ENCODE peak calls at places on chromosomes 16 and 17, in four cellular contexts. One of them, this sample, is unnamed.

GRCh38 chr16:64356267-64356666 is 765.6 kb downstream of the CDH11 start:
- DNase-seq in GM12878: no peak
- DNase-seq in K562: no peak
- DNase-seq in HepG2: no peak
- DNase-seq in this sample: no peak

GRCh38 chr16:52906271-52906670 is 146.4 kb downstream of the CHD9NB start:
- DNase-seq in GM12878: no peak
- DNase-seq in K562: no peak
- DNase-seq in HepG2: no peak
- DNase-seq in this sample: no peak

GRCh38 chr16:55035037-55035436 is 104.4 kb downstream of the IRX5 start:
- DNase-seq in GM12878: no peak
- DNase-seq in K562: peak
- DNase-seq in HepG2: peak
- DNase-seq in this sample: peak

GRCh38 chr17:74292495-74292894 is 18.5 kb downstream of the DNAI2 start:
- DNase-seq in GM12878: no peak
- DNase-seq in K562: no peak
- DNase-seq in HepG2: no peak
- DNase-seq in this sample: no peak

GRCh38 chr17:61806081-61806828 is 57.1 kb downstream of the BRIP1 start:
- DNase-seq in GM12878: no peak
- DNase-seq in K562: no peak
- DNase-seq in HepG2: no peak
- DNase-seq in this sample: no peak

GRCh38 chr17:81735181-81736102 is 23.4 kb downstream of the SLC25A10 start:
- DNase-seq in GM12878: peak
- DNase-seq in K562: peak
- DNase-seq in HepG2: no peak
- DNase-seq in this sample: peak

GRCh38 chr16:53945996-53946395 is 242.0 kb downstream of the FTO start:
- DNase-seq in GM12878: no peak
- DNase-seq in K562: peak
- DNase-seq in HepG2: peak
- DNase-seq in this sample: peak

GRCh38 chr17:48236681-48237134 is 129.1 kb downstream of the SNX11 start:
- DNase-seq in GM12878: no peak
- DNase-seq in K562: no peak
- DNase-seq in HepG2: no peak
- DNase-seq in this sample: peak

GRCh38 chr16:85859818-85860125 is 39.2 kb upstream of the IRF8 start:
- DNase-seq in GM12878: no peak
- DNase-seq in K562: no peak
- DNase-seq in HepG2: no peak
- DNase-seq in this sample: no peak

GRCh38 chr17:77352996-77353395 is 212.2 kb downstream of the SEC14L1 start:
- DNase-seq in GM12878: no peak
- DNase-seq in K562: no peak
- DNase-seq in HepG2: no peak
- DNase-seq in this sample: no peak

GRCh38 chr16:77660311-77660710 is 62.0 kb upstream of the NUDT7 start:
- DNase-seq in GM12878: no peak
- DNase-seq in K562: peak
- DNase-seq in HepG2: peak
- DNase-seq in this sample: peak

GRCh38 chr17:77400445-77400870 is 259.7 kb downstream of the SEC14L1 start:
- DNase-seq in GM12878: no peak
- DNase-seq in K562: peak
- DNase-seq in HepG2: no peak
- DNase-seq in this sample: no peak

GRCh38 chr16:23280483-23280967 is 21.6 kb upstream of the SCNN1B start:
- DNase-seq in GM12878: no peak
- DNase-seq in K562: no peak
- DNase-seq in HepG2: no peak
- DNase-seq in this sample: no peak

GRCh38 chr17:63774982-63775290 is 966 bp downstream of the DDX42 start:
- DNase-seq in GM12878: no peak
- DNase-seq in K562: no peak
- DNase-seq in HepG2: no peak
- DNase-seq in this sample: no peak

GRCh38 chr17:14351493-14351892 is 50.6 kb downstream of the HS3ST3B1 start:
- DNase-seq in GM12878: no peak
- DNase-seq in K562: no peak
- DNase-seq in HepG2: no peak
- DNase-seq in this sample: no peak

GRCh38 chr16:58230259-58230658 is 32.4 kb upstream of the CSNK2A2 start:
- DNase-seq in GM12878: no peak
- DNase-seq in K562: no peak
- DNase-seq in HepG2: no peak
- DNase-seq in this sample: no peak

GRCh38 chr17:35257080-35257701 is 14.3 kb downstream of the SLFN5 start:
- DNase-seq in GM12878: no peak
- DNase-seq in K562: no peak
- DNase-seq in HepG2: peak
- DNase-seq in this sample: peak

DNA sequence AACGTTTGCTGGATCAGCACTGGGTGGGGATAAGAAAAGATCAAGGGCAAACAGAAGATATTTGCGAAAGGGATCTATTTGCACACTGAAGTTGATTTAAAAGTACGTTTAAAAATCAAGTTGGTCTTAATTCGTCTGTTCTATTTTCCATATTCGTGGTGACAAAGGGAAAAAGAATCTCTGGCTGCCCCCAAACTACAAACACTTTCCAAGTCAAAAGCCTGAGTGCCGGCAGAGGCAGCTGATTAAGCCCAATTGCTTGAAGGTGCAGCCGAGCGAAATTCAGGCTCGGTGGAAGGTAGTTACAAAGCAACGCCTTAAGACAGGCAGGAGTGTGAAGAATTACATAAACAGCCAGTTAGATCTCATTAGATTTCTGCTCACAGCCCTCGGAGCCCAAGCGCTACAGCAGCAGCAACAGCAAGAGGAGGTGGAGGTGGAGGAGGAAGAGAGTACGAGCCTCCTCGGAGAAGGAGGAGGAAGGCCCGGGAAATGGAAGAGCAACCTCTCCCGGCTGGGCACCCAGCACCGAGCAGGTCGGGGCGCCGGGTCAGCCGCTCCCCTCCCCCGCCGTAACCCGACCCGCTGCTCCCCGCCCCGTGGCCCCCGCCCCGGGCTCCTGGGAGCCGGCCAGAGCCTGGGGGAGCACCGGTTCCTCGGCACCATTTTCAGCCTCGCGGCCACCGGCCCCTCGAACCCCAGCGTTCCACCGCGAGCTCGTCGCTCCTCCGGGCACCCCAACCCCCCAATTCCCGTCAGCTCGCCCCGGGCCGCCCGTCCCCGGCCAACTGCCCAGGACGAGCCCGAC is 890 bp downstream of the TOB1 start:
- DNase-seq in GM12878: no peak
- DNase-seq in K562: peak
- DNase-seq in HepG2: peak
- DNase-seq in this sample: peak
- TF ChIP-seq MAX in GM12878: no peak
- TF ChIP-seq MAX in K562: no peak
- TF ChIP-seq MAX in HepG2: no peak
- TF ChIP-seq MAX in this sample: no peak

DNA sequence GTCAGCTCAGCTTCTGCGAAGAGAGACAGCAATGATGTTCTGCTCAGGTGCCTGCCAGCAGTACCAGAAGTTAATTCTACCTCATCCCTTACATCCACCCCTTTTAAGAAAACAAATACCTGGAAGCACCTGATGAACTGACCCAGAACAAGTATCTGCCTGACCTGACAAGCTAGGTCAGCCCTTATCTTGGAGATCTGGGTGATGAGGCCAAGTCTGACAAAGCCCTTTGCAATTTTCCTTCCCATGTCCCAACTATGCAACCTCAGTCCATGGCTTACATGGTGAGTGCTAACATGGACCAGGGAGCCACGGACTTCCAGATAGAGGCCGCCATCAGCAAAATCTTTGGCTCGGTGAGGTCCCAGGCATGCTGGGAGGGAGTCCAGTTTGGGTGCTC is 3.6 kb downstream of the ACADVL start:
- DNase-seq in GM12878: no peak
- DNase-seq in K562: no peak
- DNase-seq in HepG2: no peak
- DNase-seq in this sample: no peak
- TF ChIP-seq POLR2A in GM12878: no peak
- TF ChIP-seq POLR2A in K562: no peak
- TF ChIP-seq POLR2A in HepG2: no peak
- TF ChIP-seq POLR2A in this sample: no peak

GRCh38 chr17:45666046-45666600 is 118.0 kb upstream of the CRHR1 start:
- DNase-seq in GM12878: no peak
- DNase-seq in K562: no peak
- DNase-seq in HepG2: no peak
- DNase-seq in this sample: no peak
- TF ChIP-seq ESRRA in GM12878: no peak
- TF ChIP-seq ESRRA in K562: no peak
- TF ChIP-seq ESRRA in HepG2: no peak
- TF ChIP-seq ESRRA in this sample: no peak

GRCh38 chr16:2179107-2179501 is 17.3 kb downstream of the CASKIN1 start:
- DNase-seq in GM12878: no peak
- DNase-seq in K562: no peak
- DNase-seq in HepG2: no peak
- DNase-seq in this sample: no peak

GRCh38 chr16:2177101-2177500 is 19.3 kb downstream of the CASKIN1 start:
- DNase-seq in GM12878: no peak
- DNase-seq in K562: no peak
- DNase-seq in HepG2: no peak
- DNase-seq in this sample: no peak

GRCh38 chr16:2177561-2177960 is 18.8 kb downstream of the CASKIN1 start:
- DNase-seq in GM12878: no peak
- DNase-seq in K562: no peak
- DNase-seq in HepG2: no peak
- DNase-seq in this sample: no peak

GRCh38 chr16:2179576-2179975 is 16.8 kb downstream of the CASKIN1 start:
- DNase-seq in GM12878: no peak
- DNase-seq in K562: no peak
- DNase-seq in HepG2: no peak
- DNase-seq in this sample: no peak

GRCh38 chr16:2178321-2179106 is 17.9 kb downstream of the CASKIN1 start:
- DNase-seq in GM12878: no peak
- DNase-seq in K562: peak
- DNase-seq in HepG2: no peak
- DNase-seq in this sample: peak
- TF ChIP-seq MAX in GM12878: no peak
- TF ChIP-seq MAX in K562: peak
- TF ChIP-seq MAX in HepG2: no peak
- TF ChIP-seq MAX in this sample: no peak

GRCh38 chr17:55264640-55265298 is at the start of gene HLF:
- DNase-seq in GM12878: no peak
- DNase-seq in K562: peak
- DNase-seq in HepG2: peak
- DNase-seq in this sample: peak
- TF ChIP-seq POLR2A in GM12878: no peak
- TF ChIP-seq POLR2A in K562: no peak
- TF ChIP-seq POLR2A in HepG2: peak
- TF ChIP-seq POLR2A in this sample: no peak

DNA sequence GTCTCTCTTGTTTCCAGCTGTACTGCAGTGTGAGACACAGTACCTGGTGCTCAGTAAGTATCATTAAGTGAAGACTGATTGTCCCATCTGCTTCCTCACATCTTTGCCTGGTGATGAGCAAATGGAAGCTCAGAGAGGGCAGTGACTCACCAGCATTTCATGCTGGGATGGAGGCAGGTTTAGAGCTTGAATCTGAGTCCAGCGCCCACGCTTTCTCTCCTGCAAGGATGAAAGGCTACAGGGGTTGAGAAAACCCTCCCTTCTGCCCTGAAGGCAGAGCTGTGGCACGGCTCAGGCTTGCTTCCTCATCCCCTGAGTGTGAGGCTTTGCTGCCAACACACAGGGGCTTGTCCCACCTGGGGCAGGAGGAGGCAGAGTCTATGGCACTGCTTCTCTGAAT is 1.5 kb upstream of the RNF112 start:
- DNase-seq in GM12878: no peak
- DNase-seq in K562: no peak
- DNase-seq in HepG2: no peak
- DNase-seq in this sample: no peak
- TF ChIP-seq ESRRA in GM12878: no peak
- TF ChIP-seq ESRRA in K562: no peak
- TF ChIP-seq ESRRA in HepG2: no peak
- TF ChIP-seq ESRRA in this sample: no peak

GRCh38 chr16:88904676-88905365 is 38.4 kb upstream of the PABPN1L start:
- DNase-seq in GM12878: no peak
- DNase-seq in K562: no peak
- DNase-seq in HepG2: no peak
- DNase-seq in this sample: no peak
- TF ChIP-seq MAX in GM12878: no peak
- TF ChIP-seq MAX in K562: no peak
- TF ChIP-seq MAX in HepG2: no peak
- TF ChIP-seq MAX in this sample: no peak

DNA sequence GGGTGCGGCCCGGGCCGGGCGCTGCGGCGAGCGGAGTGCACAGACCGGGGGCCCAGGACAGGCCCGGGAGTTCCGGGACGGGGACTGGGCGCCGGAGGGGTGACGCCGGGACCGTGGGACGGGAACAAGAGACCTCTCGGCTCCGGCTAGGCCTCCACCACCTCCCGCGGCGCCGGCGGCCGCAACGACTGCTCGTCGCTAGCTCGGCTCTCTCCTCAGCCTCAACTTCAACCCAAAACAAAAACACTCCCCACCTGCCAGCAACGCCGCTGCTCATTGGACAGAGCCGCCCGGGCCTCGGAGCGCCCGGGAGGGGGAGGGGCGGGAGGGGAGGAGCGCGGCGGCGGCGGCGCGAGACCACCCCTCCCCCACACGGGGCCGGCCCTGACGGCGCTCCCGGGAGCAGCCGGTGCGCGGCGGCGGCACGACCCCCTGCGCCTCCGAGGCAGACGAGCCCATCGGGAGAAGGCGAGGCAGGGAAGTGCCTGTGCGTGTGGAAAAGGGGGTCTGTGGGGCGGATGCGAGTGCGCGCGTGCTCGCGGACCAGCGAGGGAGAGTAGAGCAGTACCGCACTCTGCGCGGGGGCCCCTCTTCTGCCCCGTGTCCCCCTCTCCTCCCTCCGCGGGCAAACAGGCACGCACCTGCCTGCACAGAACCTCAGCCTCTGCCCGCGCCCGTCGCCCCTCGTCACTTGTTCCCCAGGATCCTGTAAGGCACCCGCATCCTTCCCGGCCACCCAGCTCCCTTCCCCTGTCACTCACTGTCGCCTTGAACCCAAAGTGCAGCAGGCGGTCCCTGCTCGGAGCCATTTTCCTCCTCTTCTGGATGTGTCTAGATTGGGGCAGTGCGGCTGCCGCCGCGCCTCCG is at the start of gene FBXL20:
- DNase-seq in GM12878: peak
- DNase-seq in K562: peak
- DNase-seq in HepG2: peak
- DNase-seq in this sample: peak
- TF ChIP-seq POLR2A in GM12878: peak
- TF ChIP-seq POLR2A in K562: peak
- TF ChIP-seq POLR2A in HepG2: peak
- TF ChIP-seq POLR2A in this sample: peak

This sample was measured in A549.